ENCODE peak calls at places on chromosomes 13 and 19, in six cellular contexts. H, E, O, X, Z and L are unnamed samples.

GRCh38 chr13:101736551-101736950 is 284.1 kb downstream of the ITGBL1 start:
- DNase-seq in H (no peak), E (no peak), O (no peak), X (no peak), Z (no peak), L (no peak)

GRCh38 chr19:16233081-16233776 is 35.5 kb downstream of the AP1M1 start:
- DNase-seq in H (no peak), E (no peak), O (no peak), X (no peak), Z (peak), L (no peak)

GRCh38 chr13:110876592-110876991 is 38.3 kb downstream of the ANKRD10 start:
- DNase-seq in H (no peak), E (no peak), O (no peak), X (no peak), Z (peak), L (no peak)

GRCh38 chr13:43865892-43866291 is 13.6 kb downstream of the CCDC122 start:
- DNase-seq in H (peak), E (peak), O (peak), X (peak), Z (no peak), L (peak)

GRCh38 chr13:74061939-74062595 is 72.1 kb downstream of the KLF12 start:
- DNase-seq in H (peak), E (peak), O (no peak), X (peak), Z (no peak), L (peak)

GRCh38 chr19:55304279-55304978 is 20.6 kb downstream of the BRSK1 start:
- DNase-seq in H (peak), E (peak), O (peak), X (no peak), Z (peak), L (no peak)

GRCh38 chr19:16014923-16015804 is 61.1 kb upstream of the TPM4 start:
- DNase-seq in H (no peak), E (no peak), O (no peak), X (no peak), Z (no peak), L (no peak)

GRCh38 chr13:75294110-75294509 is 187.9 kb downstream of the TBC1D4 start:
- DNase-seq in H (no peak), E (no peak), O (no peak), X (no peak), Z (no peak), L (no peak)

GRCh38 chr13:76829572-76830327 is 56.5 kb downstream of the KCTD12 start:
- DNase-seq in H (peak), E (no peak), O (no peak), X (peak), Z (no peak), L (no peak)

GRCh38 chr19:58450836-58451357 is 525 bp upstream of the ZNF324B start:
- DNase-seq in H (peak), E (no peak), O (peak), X (no peak), Z (no peak), L (peak)

GRCh38 chr19:17841371-17841809 is 6.4 kb downstream of the JAK3 start:
- DNase-seq in H (peak), E (no peak), O (no peak), X (no peak), Z (no peak), L (no peak)

GRCh38 chr13:27712421-27712820 is 79.9 kb upstream of the GSX1 start:
- DNase-seq in H (no peak), E (peak), O (peak), X (no peak), Z (no peak), L (peak)

GRCh38 chr13:37708101-37708500 is 109.5 kb upstream of the POSTN start:
- DNase-seq in H (no peak), E (no peak), O (no peak), X (no peak), Z (no peak), L (no peak)

GRCh38 chr13:45370922-45371406 is 30.0 kb upstream of the TPT1 start:
- DNase-seq in H (peak), E (peak), O (peak), X (peak), Z (peak), L (peak)

GRCh38 chr19:17088552-17088951 is 13.0 kb downstream of the MYO9B start:
- DNase-seq in H (no peak), E (no peak), O (no peak), X (no peak), Z (no peak), L (no peak)

GRCh38 chr13:80379245-80379644 is 38.3 kb upstream of the SPRY2 start:
- DNase-seq in H (peak), E (peak), O (peak), X (peak), Z (no peak), L (peak)

GRCh38 chr19:11538232-11539036 is at the start of gene CNN1:
- DNase-seq in H (peak), E (peak), O (no peak), X (peak), Z (peak), L (peak)

GRCh38 chr13:99442273-99442895 is 58.9 kb upstream of the TM9SF2 start:
- DNase-seq in H (peak), E (peak), O (peak), X (no peak), Z (peak), L (peak)

GRCh38 chr19:35211545-35212230 is 16.9 kb downstream of the FAM187B start:
- DNase-seq in H (no peak), E (no peak), O (no peak), X (no peak), Z (peak), L (no peak)

GRCh38 chr13:98484289-98485219 is 92.4 kb downstream of the STK24 start:
- DNase-seq in H (peak), E (peak), O (peak), X (peak), Z (peak), L (peak)

GRCh38 chr13:35767256-35767981 is 290.9 kb upstream of the MAB21L1 start:
- DNase-seq in H (no peak), E (no peak), O (no peak), X (no peak), Z (no peak), L (no peak)

GRCh38 chr19:7492142-7493055 is 3.6 kb upstream of the PEX11G start:
- DNase-seq in H (peak), E (no peak), O (no peak), X (no peak), Z (no peak), L (peak)

GRCh38 chr19:15684828-15685227 is 11.9 kb downstream of the CYP4F12 start:
- DNase-seq in H (no peak), E (no peak), O (peak), X (no peak), Z (no peak), L (no peak)

GRCh38 chr13:69547780-69548179 is 559.8 kb upstream of the ATXN8OS start:
- DNase-seq in H (no peak), E (no peak), O (no peak), X (no peak), Z (no peak), L (no peak)

DNA sequence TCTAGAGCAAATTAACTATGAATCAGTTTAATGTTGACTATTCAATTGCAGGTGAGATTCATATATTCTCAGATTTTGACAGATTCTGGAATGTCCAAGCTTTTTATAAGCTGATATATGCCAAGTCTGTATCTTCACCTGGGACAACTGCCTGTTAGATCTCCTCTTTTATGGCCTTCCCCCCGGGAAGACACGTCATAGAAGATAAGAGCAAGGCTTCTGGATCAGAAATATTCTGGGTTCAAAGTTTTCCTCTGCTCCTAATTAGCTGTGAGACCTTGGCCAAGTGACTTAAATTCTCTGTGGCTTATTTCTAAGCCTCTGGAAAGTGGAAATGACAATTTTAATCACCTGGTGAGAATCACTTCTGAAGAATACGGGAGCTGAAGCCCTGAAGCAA is 187.5 kb downstream of the OXGR1 start:
- DNase-seq in H (no peak), E (no peak), O (no peak), X (no peak), Z (no peak), L (no peak)
- H3K4me3 ChIP-seq in H (no peak), E (no peak), O (no peak), X (no peak), Z (no peak), L (no peak)

GRCh38 chr13:109821038-109821545 is 34.7 kb upstream of the IRS2 start:
- DNase-seq in H (no peak), E (no peak), O (no peak), X (no peak), Z (no peak), L (no peak)
- H3K9ac ChIP-seq in H (no peak), E (no peak), O (no peak), X (no peak), Z (no peak), L (no peak)

GRCh38 chr19:54199401-54199800 is 1.3 kb upstream of the RPS9 start:
- DNase-seq in H (no peak), E (no peak), O (no peak), X (no peak), Z (no peak), L (no peak)
- H3K4me3 ChIP-seq in H (no peak), E (no peak), O (no peak), X (no peak), Z (no peak), L (no peak)

GRCh38 chr19:4102339-4103072 is 21.4 kb downstream of the MAP2K2 start:
- DNase-seq in H (no peak), E (no peak), O (no peak), X (no peak), Z (no peak), L (no peak)
- H3K9ac ChIP-seq in H (no peak), E (no peak), O (no peak), X (no peak), Z (no peak), L (no peak)

DNA sequence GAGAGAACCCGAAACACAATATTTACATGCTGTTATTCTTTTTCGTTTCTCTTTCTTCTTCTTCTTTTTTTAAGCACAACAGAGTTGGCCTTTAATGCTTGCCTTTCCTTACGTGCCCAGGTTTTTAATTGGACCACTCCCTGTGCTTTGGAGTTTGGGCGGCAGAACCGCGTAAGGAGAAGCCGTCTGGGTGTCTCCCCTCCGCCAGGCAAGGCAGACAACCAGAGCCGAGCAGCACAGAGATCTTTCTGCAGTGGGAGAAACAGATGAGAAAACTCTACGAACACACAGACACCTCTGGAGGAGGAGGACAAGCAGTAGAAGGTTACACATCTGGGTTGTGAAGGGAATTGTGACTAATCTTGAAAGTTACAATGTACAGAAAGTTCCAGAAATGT is 150.0 kb upstream of the UBL3 start:
- DNase-seq in H (no peak), E (no peak), O (no peak), X (no peak), Z (no peak), L (no peak)
- H3K4me3 ChIP-seq in H (no peak), E (no peak), O (no peak), X (no peak), Z (no peak), L (no peak)

GRCh38 chr19:43704002-43704705 is 11.7 kb upstream of the IRGC start:
- DNase-seq in H (no peak), E (no peak), O (peak), X (no peak), Z (no peak), L (no peak)

GRCh38 chr19:43695985-43696729 is 19.7 kb upstream of the IRGC start:
- DNase-seq in H (no peak), E (no peak), O (no peak), X (no peak), Z (no peak), L (no peak)

GRCh38 chr19:43697295-43697694 is 18.6 kb upstream of the IRGC start:
- DNase-seq in H (no peak), E (no peak), O (no peak), X (no peak), Z (no peak), L (no peak)

GRCh38 chr19:43699506-43700367 is 16.1 kb upstream of the IRGC start:
- DNase-seq in H (peak), E (peak), O (no peak), X (peak), Z (peak), L (no peak)

GRCh38 chr19:43700368-43701015 is 15.4 kb upstream of the IRGC start:
- DNase-seq in H (peak), E (peak), O (peak), X (peak), Z (no peak), L (peak)
- H3K9ac ChIP-seq in H (peak), E (no peak), O (peak), X (peak), Z (no peak), L (peak)

GRCh38 chr19:1279782-1280341 is 4.5 kb downstream of the FAM174C start:
- DNase-seq in H (peak), E (peak), O (peak), X (peak), Z (peak), L (peak)
- H3K4me3 ChIP-seq in H (no peak), E (no peak), O (no peak), X (no peak), Z (no peak), L (no peak)

GRCh38 chr19:42286349-42287016 is 15.4 kb upstream of the PRR19 start:
- DNase-seq in H (peak), E (peak), O (no peak), X (no peak), Z (peak), L (peak)
- H3K9ac ChIP-seq in H (no peak), E (no peak), O (no peak), X (peak), Z (no peak), L (peak)

DNA sequence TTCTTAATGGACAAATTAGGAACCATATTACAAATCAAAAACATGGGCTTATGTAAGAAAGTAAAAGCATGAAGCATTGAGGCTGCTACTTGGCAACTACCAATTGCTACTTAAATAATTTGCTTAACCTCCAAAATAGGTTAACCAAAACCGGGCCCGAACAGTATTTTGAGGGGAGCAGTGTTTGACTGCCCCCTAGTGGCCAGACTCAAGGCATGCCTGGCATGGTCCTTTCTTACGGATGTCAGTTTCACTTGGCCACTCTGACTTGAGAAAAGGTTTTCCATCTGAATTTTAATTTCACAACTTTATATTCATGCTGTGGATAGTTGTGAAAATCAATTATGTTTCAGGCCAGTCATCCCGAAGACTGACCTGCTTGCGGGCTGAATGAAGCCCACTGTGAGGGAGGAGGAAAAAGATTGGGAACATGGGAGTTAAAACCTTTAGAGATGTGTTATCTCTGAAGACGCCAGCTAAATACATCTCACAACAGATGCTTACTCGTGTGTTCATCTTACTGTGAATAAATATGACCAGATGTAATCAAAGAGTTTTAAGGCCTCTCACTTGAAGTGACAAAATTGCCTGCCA is 2.9 kb downstream of the RXFP2 start:
- DNase-seq in H (peak), E (peak), O (peak), X (peak), Z (peak), L (peak)
- H3K4me3 ChIP-seq in H (peak), E (no peak), O (no peak), X (no peak), Z (no peak), L (no peak)